ENCODE peak calls at places on chromosomes 3 and 15, in seven cellular contexts. One of them, this sample, is unnamed.

GRCh38 chr3:47266709-47267489 is 15.7 kb downstream of the KIF9 start:
- DNase-seq in Daoy: peak; percentile 90
- DNase-seq in pulmonary artery endothelial cell: peak; percentile 67
- DNase-seq in hypothalamus: no peak
- DNase-seq in HTR-8/SVneo: peak; percentile 56
- DNase-seq in NCI-H1694: no peak
- DNase-seq in stomach: peak; percentile 69
- DNase-seq in this sample: peak; percentile 89

GRCh38 chr15:41001524-41001923 is 48.3 kb downstream of the CHAC1 start:
- DNase-seq in Daoy: no peak
- DNase-seq in stomach: peak; percentile 29
- DNase-seq in NCI-H1694: no peak
- DNase-seq in pulmonary artery endothelial cell: no peak
- DNase-seq in hypothalamus: no peak
- DNase-seq in HTR-8/SVneo: no peak
- DNase-seq in this sample: no peak

GRCh38 chr15:80459380-80459779 is 55.2 kb downstream of the ARNT2 start:
- DNase-seq in NCI-H1694: no peak
- DNase-seq in Daoy: no peak
- DNase-seq in stomach: no peak
- DNase-seq in HTR-8/SVneo: no peak
- DNase-seq in hypothalamus: no peak
- DNase-seq in pulmonary artery endothelial cell: no peak
- DNase-seq in this sample: no peak

GRCh38 chr3:172709776-172710708 is 825 bp downstream of the NCEH1 start:
- DNase-seq in stomach: peak; percentile 41
- DNase-seq in pulmonary artery endothelial cell: no peak
- DNase-seq in Daoy: peak; percentile 37
- DNase-seq in NCI-H1694: no peak
- DNase-seq in HTR-8/SVneo: peak; percentile 28
- DNase-seq in hypothalamus: peak; percentile 47
- DNase-seq in this sample: peak; percentile 26

GRCh38 chr3:142027295-142027694 is 122.0 kb downstream of the TFDP2 start:
- DNase-seq in NCI-H1694: no peak
- DNase-seq in stomach: no peak
- DNase-seq in HTR-8/SVneo: no peak
- DNase-seq in hypothalamus: no peak
- DNase-seq in Daoy: no peak
- DNase-seq in pulmonary artery endothelial cell: no peak
- DNase-seq in this sample: no peak

GRCh38 chr3:134249935-134250716 is 533 bp downstream of the RYK start:
- DNase-seq in Daoy: peak; percentile 71
- DNase-seq in NCI-H1694: no peak
- DNase-seq in hypothalamus: peak; percentile 68
- DNase-seq in HTR-8/SVneo: peak; percentile 39
- DNase-seq in pulmonary artery endothelial cell: no peak
- DNase-seq in stomach: peak; percentile 70
- DNase-seq in this sample: peak; percentile 66

GRCh38 chr3:72836923-72837322 is 11.3 kb downstream of the SHQ1 start:
- DNase-seq in stomach: peak; percentile 90
- DNase-seq in NCI-H1694: no peak
- DNase-seq in pulmonary artery endothelial cell: no peak
- DNase-seq in Daoy: no peak
- DNase-seq in hypothalamus: peak; percentile 60
- DNase-seq in HTR-8/SVneo: no peak
- DNase-seq in this sample: no peak

GRCh38 chr15:70580958-70581357 is 182.4 kb downstream of the UACA start:
- DNase-seq in stomach: no peak
- DNase-seq in pulmonary artery endothelial cell: no peak
- DNase-seq in hypothalamus: no peak
- DNase-seq in NCI-H1694: no peak
- DNase-seq in HTR-8/SVneo: no peak
- DNase-seq in Daoy: no peak
- DNase-seq in this sample: no peak

GRCh38 chr15:34583399-34584320 is at the start of gene GOLGA8B:
- DNase-seq in hypothalamus: peak; percentile 63
- DNase-seq in pulmonary artery endothelial cell: no peak
- DNase-seq in NCI-H1694: no peak
- DNase-seq in HTR-8/SVneo: peak; percentile 70
- DNase-seq in Daoy: peak; percentile 80
- DNase-seq in stomach: peak; percentile 81
- DNase-seq in this sample: peak; percentile 83

GRCh38 chr15:78083687-78084358 is 6.3 kb upstream of the TBC1D2B start:
- DNase-seq in Daoy: no peak
- DNase-seq in hypothalamus: no peak
- DNase-seq in HTR-8/SVneo: no peak
- DNase-seq in NCI-H1694: no peak
- DNase-seq in stomach: no peak
- DNase-seq in pulmonary artery endothelial cell: no peak
- DNase-seq in this sample: no peak

GRCh38 chr15:74568594-74568993 is 27.6 kb downstream of the ARID3B start:
- DNase-seq in HTR-8/SVneo: no peak
- DNase-seq in NCI-H1694: no peak
- DNase-seq in stomach: no peak
- DNase-seq in pulmonary artery endothelial cell: no peak
- DNase-seq in hypothalamus: no peak
- DNase-seq in Daoy: no peak
- DNase-seq in this sample: no peak

GRCh38 chr15:68781766-68782588 is 38.7 kb downstream of the ANP32A start:
- DNase-seq in hypothalamus: no peak
- DNase-seq in pulmonary artery endothelial cell: peak; percentile 71
- DNase-seq in HTR-8/SVneo: no peak
- DNase-seq in NCI-H1694: no peak
- DNase-seq in Daoy: no peak
- DNase-seq in stomach: no peak
- DNase-seq in this sample: no peak

GRCh38 chr3:188284455-188285212 is 130.7 kb downstream of the LPP start:
- DNase-seq in NCI-H1694: no peak
- DNase-seq in HTR-8/SVneo: no peak
- DNase-seq in stomach: no peak
- DNase-seq in hypothalamus: no peak
- DNase-seq in pulmonary artery endothelial cell: no peak
- DNase-seq in Daoy: no peak
- DNase-seq in this sample: peak; percentile 65

GRCh38 chr3:46877671-46878125 is at the start of gene PTH1R:
- DNase-seq in stomach: no peak
- DNase-seq in hypothalamus: no peak
- DNase-seq in Daoy: no peak
- DNase-seq in HTR-8/SVneo: no peak
- DNase-seq in pulmonary artery endothelial cell: no peak
- DNase-seq in NCI-H1694: no peak
- DNase-seq in this sample: peak; percentile 38

GRCh38 chr3:133038731-133039398 is 674 bp downstream of the TMEM108 start:
- DNase-seq in pulmonary artery endothelial cell: no peak
- DNase-seq in hypothalamus: peak; percentile 62
- DNase-seq in stomach: peak; percentile 29
- DNase-seq in HTR-8/SVneo: no peak
- DNase-seq in Daoy: peak; percentile 39
- DNase-seq in NCI-H1694: no peak
- DNase-seq in this sample: peak; percentile 3

GRCh38 chr3:141426404-141427034 is 58.2 kb downstream of the ZBTB38 start:
- DNase-seq in NCI-H1694: no peak
- DNase-seq in HTR-8/SVneo: no peak
- DNase-seq in pulmonary artery endothelial cell: peak; percentile 65
- DNase-seq in hypothalamus: peak; percentile 41
- DNase-seq in stomach: peak; percentile 88
- DNase-seq in Daoy: peak; percentile 59
- DNase-seq in this sample: peak; percentile 69

GRCh38 chr3:165796701-165797100 is 40.5 kb downstream of the BCHE start:
- DNase-seq in NCI-H1694: no peak
- DNase-seq in hypothalamus: no peak
- DNase-seq in pulmonary artery endothelial cell: no peak
- DNase-seq in Daoy: no peak
- DNase-seq in HTR-8/SVneo: no peak
- DNase-seq in stomach: no peak
- DNase-seq in this sample: no peak

GRCh38 chr15:85414991-85415390 is 34.6 kb downstream of the AKAP13 start:
- DNase-seq in NCI-H1694: no peak
- DNase-seq in Daoy: no peak
- DNase-seq in hypothalamus: no peak
- DNase-seq in pulmonary artery endothelial cell: no peak
- DNase-seq in HTR-8/SVneo: no peak
- DNase-seq in stomach: no peak
- DNase-seq in this sample: no peak

GRCh38 chr3:50674349-50675178 is at the start of gene DOCK3:
- DNase-seq in HTR-8/SVneo: peak; percentile 60
- DNase-seq in pulmonary artery endothelial cell: no peak
- DNase-seq in NCI-H1694: no peak
- DNase-seq in hypothalamus: peak; percentile 73
- DNase-seq in stomach: peak; percentile 69
- DNase-seq in Daoy: peak; percentile 62
- DNase-seq in this sample: peak; percentile 57

GRCh38 chr3:78818161-78818985 is 949.4 kb downstream of the ROBO1 start:
- DNase-seq in NCI-H1694: no peak
- DNase-seq in stomach: no peak
- DNase-seq in pulmonary artery endothelial cell: no peak
- DNase-seq in HTR-8/SVneo: no peak
- DNase-seq in hypothalamus: no peak
- DNase-seq in Daoy: no peak
- DNase-seq in this sample: no peak

GRCh38 chr15:36484038-36484778 is 95.2 kb upstream of the CDIN1 start:
- DNase-seq in Daoy: no peak
- DNase-seq in pulmonary artery endothelial cell: no peak
- DNase-seq in stomach: no peak
- DNase-seq in NCI-H1694: no peak
- DNase-seq in hypothalamus: no peak
- DNase-seq in HTR-8/SVneo: no peak
- DNase-seq in this sample: peak; percentile 33

GRCh38 chr3:171871392-171872274 is 28.5 kb downstream of the TMEM212 start:
- DNase-seq in hypothalamus: no peak
- DNase-seq in stomach: no peak
- DNase-seq in NCI-H1694: no peak
- DNase-seq in HTR-8/SVneo: no peak
- DNase-seq in Daoy: no peak
- DNase-seq in pulmonary artery endothelial cell: no peak
- DNase-seq in this sample: no peak

GRCh38 chr15:66625531-66625930 is 59.7 kb upstream of the LCTL start:
- DNase-seq in Daoy: no peak
- DNase-seq in NCI-H1694: no peak
- DNase-seq in hypothalamus: no peak
- DNase-seq in HTR-8/SVneo: no peak
- DNase-seq in stomach: no peak
- DNase-seq in pulmonary artery endothelial cell: no peak
- DNase-seq in this sample: no peak

GRCh38 chr15:70475921-70476320 is 287.4 kb downstream of the UACA start:
- DNase-seq in NCI-H1694: no peak
- DNase-seq in HTR-8/SVneo: no peak
- DNase-seq in stomach: no peak
- DNase-seq in Daoy: no peak
- DNase-seq in hypothalamus: no peak
- DNase-seq in pulmonary artery endothelial cell: no peak
- DNase-seq in this sample: peak; percentile 10

GRCh38 chr15:43238691-43239131 is 17.9 kb upstream of the EPB42 start:
- DNase-seq in HTR-8/SVneo: no peak
- DNase-seq in hypothalamus: no peak
- DNase-seq in stomach: no peak
- DNase-seq in pulmonary artery endothelial cell: no peak
- DNase-seq in NCI-H1694: no peak
- DNase-seq in Daoy: no peak
- DNase-seq in this sample: no peak

GRCh38 chr15:95368211-95368610 is 962.3 kb upstream of the NR2F2 start:
- DNase-seq in NCI-H1694: no peak
- DNase-seq in pulmonary artery endothelial cell: no peak
- DNase-seq in HTR-8/SVneo: no peak
- DNase-seq in Daoy: peak; percentile 11
- DNase-seq in stomach: no peak
- DNase-seq in hypothalamus: no peak
- DNase-seq in this sample: peak; percentile 53

GRCh38 chr3:134938024-134938525 is 143.0 kb downstream of the EPHB1 start:
- DNase-seq in HTR-8/SVneo: no peak
- DNase-seq in NCI-H1694: no peak
- DNase-seq in Daoy: no peak
- DNase-seq in stomach: no peak
- DNase-seq in pulmonary artery endothelial cell: no peak
- DNase-seq in hypothalamus: no peak
- DNase-seq in this sample: no peak

GRCh38 chr3:63383040-63383439 is 104.9 kb downstream of the SYNPR start:
- DNase-seq in pulmonary artery endothelial cell: no peak
- DNase-seq in HTR-8/SVneo: no peak
- DNase-seq in hypothalamus: no peak
- DNase-seq in NCI-H1694: no peak
- DNase-seq in Daoy: no peak
- DNase-seq in stomach: no peak
- DNase-seq in this sample: no peak

GRCh38 chr3:101825904-101826445 is 23.3 kb upstream of the NFKBIZ start:
- DNase-seq in HTR-8/SVneo: no peak
- DNase-seq in hypothalamus: no peak
- DNase-seq in Daoy: no peak
- DNase-seq in stomach: no peak
- DNase-seq in pulmonary artery endothelial cell: no peak
- DNase-seq in NCI-H1694: no peak
- DNase-seq in this sample: no peak

GRCh38 chr3:192915306-192915705 is 2.4 kb downstream of the MB21D2 start:
- DNase-seq in NCI-H1694: peak; percentile 25
- DNase-seq in stomach: no peak
- DNase-seq in hypothalamus: peak; percentile 17
- DNase-seq in Daoy: peak; percentile 70
- DNase-seq in pulmonary artery endothelial cell: no peak
- DNase-seq in HTR-8/SVneo: no peak
- DNase-seq in this sample: peak; percentile 67

GRCh38 chr3:139935071-139935865 is at the start of gene CLSTN2:
- DNase-seq in stomach: peak; percentile 38
- DNase-seq in pulmonary artery endothelial cell: no peak
- DNase-seq in NCI-H1694: peak; percentile 53
- DNase-seq in hypothalamus: peak; percentile 62
- DNase-seq in Daoy: peak; percentile 90
- DNase-seq in HTR-8/SVneo: peak; percentile 22
- DNase-seq in this sample: peak; percentile 80

GRCh38 chr3:159634414-159634813 is 354.2 kb upstream of the IL12A start:
- DNase-seq in HTR-8/SVneo: no peak
- DNase-seq in NCI-H1694: no peak
- DNase-seq in stomach: no peak
- DNase-seq in pulmonary artery endothelial cell: no peak
- DNase-seq in hypothalamus: no peak
- DNase-seq in Daoy: peak; percentile 93
- DNase-seq in this sample: peak; percentile 69

GRCh38 chr3:177041021-177041729 is 156.1 kb downstream of the TBL1XR1 start:
- DNase-seq in pulmonary artery endothelial cell: peak; percentile 10
- DNase-seq in stomach: no peak
- DNase-seq in hypothalamus: no peak
- DNase-seq in NCI-H1694: no peak
- DNase-seq in Daoy: no peak
- DNase-seq in HTR-8/SVneo: no peak
- DNase-seq in this sample: peak; percentile 4

GRCh38 chr3:29451901-29452300 is 171.0 kb downstream of the RBMS3 start:
- DNase-seq in stomach: no peak
- DNase-seq in hypothalamus: no peak
- DNase-seq in NCI-H1694: no peak
- DNase-seq in HTR-8/SVneo: no peak
- DNase-seq in Daoy: no peak
- DNase-seq in pulmonary artery endothelial cell: no peak
- DNase-seq in this sample: no peak

This sample was measured in kidney tubule cell.